ENCODE peak calls at places on chromosomes 12 and 14, in seven cellular contexts. Q is T47D; Y is Peyer's patch; T is Calu3; U is stimulated activated CD4-positive, alpha-beta T cell treated with anti-CD3 and anti-CD28 coated beads, Interleukin-4, amount 100 ng/mL, for 4 hours; R is GM04504; C is tibial artery. X is an unnamed sample.

GRCh38 chr14:22579218-22579617 is 9.8 kb downstream of the DAD1 start:
- DNase-seq in Q (no peak), Y (no peak), T (no peak), U (no peak), R (no peak), C (no peak), X (no peak)

GRCh38 chr12:7907009-7907408 is 29.0 kb downstream of the SLC2A3 start:
- DNase-seq in Q (no peak), Y (peak), T (peak), U (peak), R (peak), C (no peak), X (no peak)

GRCh38 chr12:64679487-64679983 is 69.2 kb downstream of the RASSF3 start:
- DNase-seq in Q (peak), Y (peak), T (peak), U (peak), R (peak), C (peak), X (no peak)

GRCh38 chr12:12397184-12397583 is 40.3 kb downstream of the BORCS5 start:
- DNase-seq in Q (no peak), Y (no peak), T (no peak), U (no peak), R (no peak), C (no peak), X (no peak)

GRCh38 chr12:132397152-132397933 is 68.0 kb upstream of the GALNT9 start:
- DNase-seq in Q (no peak), Y (peak), T (no peak), U (no peak), R (no peak), C (no peak), X (no peak)

GRCh38 chr14:104389326-104390220 is 190.0 kb upstream of the C14orf180 start:
- DNase-seq in Q (no peak), Y (peak), T (no peak), U (no peak), R (no peak), C (no peak), X (no peak)

GRCh38 chr12:124278389-124279101 is 16.3 kb upstream of the RFLNA start:
- DNase-seq in Q (no peak), Y (no peak), T (no peak), U (no peak), R (no peak), C (no peak), X (no peak)

GRCh38 chr14:104195854-104196253 is 57.5 kb downstream of the KIF26A start:
- DNase-seq in Q (peak), Y (no peak), T (no peak), U (no peak), R (no peak), C (no peak), X (no peak)

GRCh38 chr14:56189306-56189705 is 71.1 kb downstream of the PELI2 start:
- DNase-seq in Q (no peak), Y (no peak), T (no peak), U (no peak), R (peak), C (no peak), X (peak)

GRCh38 chr12:1644523-1645438 is 15.8 kb downstream of the WNT5B start:
- DNase-seq in Q (no peak), Y (peak), T (no peak), U (no peak), R (peak), C (peak), X (peak)

GRCh38 chr12:2586159-2587035 is 208.4 kb upstream of the FKBP4 start:
- DNase-seq in Q (no peak), Y (no peak), T (no peak), U (no peak), R (no peak), C (peak), X (no peak)

GRCh38 chr12:42756841-42757661 is 167.5 kb upstream of the PRICKLE1 start:
- DNase-seq in Q (peak), Y (no peak), T (peak), U (no peak), R (peak), C (no peak), X (peak)

GRCh38 chr14:76126066-76126465 is 25.7 kb upstream of the GPATCH2L start:
- DNase-seq in Q (no peak), Y (no peak), T (no peak), U (no peak), R (no peak), C (no peak), X (no peak)

GRCh38 chr12:130878193-130879185 is 6.6 kb downstream of the RAN start:
- DNase-seq in Q (no peak), Y (no peak), T (no peak), U (no peak), R (no peak), C (no peak), X (no peak)

GRCh38 chr12:46357438-46358324 is 14.9 kb downstream of the SLC38A2 start:
- DNase-seq in Q (no peak), Y (no peak), T (no peak), U (no peak), R (peak), C (no peak), X (no peak)

GRCh38 chr14:103594265-103594664 is 31.5 kb downstream of the COA8 start:
- DNase-seq in Q (no peak), Y (no peak), T (peak), U (no peak), R (peak), C (no peak), X (peak)

GRCh38 chr12:52906049-52906645 is 1.3 kb upstream of the KRT8 start:
- DNase-seq in Q (no peak), Y (no peak), T (no peak), U (no peak), R (no peak), C (no peak), X (no peak)

GRCh38 chr12:104460041-104460757 is 3.5 kb downstream of the CHST11 start:
- DNase-seq in Q (no peak), Y (no peak), T (no peak), U (no peak), R (no peak), C (no peak), X (no peak)

GRCh38 chr12:10771132-10771733 is 31.2 kb downstream of the TAS2R7 start:
- DNase-seq in Q (no peak), Y (no peak), T (no peak), U (no peak), R (peak), C (no peak), X (no peak)

GRCh38 chr14:75182820-75183219 is 6.4 kb upstream of the TMED10 start:
- DNase-seq in Q (no peak), Y (no peak), T (no peak), U (no peak), R (peak), C (no peak), X (peak)

GRCh38 chr12:62250671-62251608 is 9.3 kb upstream of the USP15 start:
- DNase-seq in Q (no peak), Y (no peak), T (no peak), U (no peak), R (no peak), C (no peak), X (peak)

GRCh38 chr12:53180931-53181645 is 363 bp upstream of the CSAD start:
- DNase-seq in Q (peak), Y (peak), T (peak), U (peak), R (peak), C (no peak), X (no peak)

GRCh38 chr12:29320295-29321090 is 60.5 kb downstream of the ERGIC2 start:
- DNase-seq in Q (no peak), Y (no peak), T (no peak), U (no peak), R (peak), C (no peak), X (peak)

GRCh38 chr14:104286496-104286895 is 148.1 kb downstream of the KIF26A start:
- DNase-seq in Q (no peak), Y (no peak), T (no peak), U (no peak), R (no peak), C (no peak), X (no peak)

GRCh38 chr12:1083086-1083887 is 92.3 kb downstream of the ERC1 start:
- DNase-seq in Q (no peak), Y (no peak), T (no peak), U (no peak), R (no peak), C (no peak), X (no peak)

GRCh38 chr12:6072302-6072752 is 52.1 kb downstream of the VWF start:
- DNase-seq in Q (no peak), Y (no peak), T (no peak), U (no peak), R (no peak), C (no peak), X (no peak)

GRCh38 chr12:9745191-9745590 is 12.3 kb upstream of the CLECL1 start:
- DNase-seq in Q (no peak), Y (no peak), T (no peak), U (no peak), R (no peak), C (no peak), X (no peak)

GRCh38 chr12:29738416-29738815 is 45.3 kb downstream of the TMTC1 start:
- DNase-seq in Q (no peak), Y (no peak), T (no peak), U (no peak), R (no peak), C (no peak), X (no peak)

GRCh38 chr12:50013361-50014147 is 11.7 kb downstream of the RACGAP1 start:
- DNase-seq in Q (no peak), Y (no peak), T (no peak), U (no peak), R (no peak), C (no peak), X (no peak)

GRCh38 chr14:32011225-32011624 is 65.9 kb upstream of the ARHGAP5 start:
- DNase-seq in Q (no peak), Y (no peak), T (no peak), U (no peak), R (no peak), C (no peak), X (no peak)

GRCh38 chr14:94051115-94051514 is 25.0 kb downstream of the OTUB2 start:
- DNase-seq in Q (no peak), Y (peak), T (peak), U (no peak), R (no peak), C (peak), X (no peak)

GRCh38 chr12:103745962-103746361 is 95.1 kb downstream of the NT5DC3 start:
- DNase-seq in Q (no peak), Y (no peak), T (no peak), U (no peak), R (no peak), C (no peak), X (no peak)